ENCODE peak calls at places on chromosomes 5 and 9, in eight cellular contexts. M is RWPE1, D is upper lobe of right lung, W is cardiac muscle cell, I is bronchial epithelial cell, Q is spleen, L is WTC11, Z is Caco-2. O is an unnamed sample.

GRCh38 chr9:37995348-37995737 is 73.7 kb downstream of the SHB start:
- DNase-seq in M (no peak), D (no peak), W (no peak), I (no peak), Q (no peak), L (no peak), Z (no peak), O (no peak)

GRCh38 chr5:59466271-59466670 is 427.3 kb downstream of the PDE4D start:
- DNase-seq in M (no peak), D (no peak), W (peak; percentile 47), I (no peak), Q (no peak), L (no peak), Z (no peak), O (no peak)

GRCh38 chr5:145743396-145744061 is 91.6 kb downstream of the PRELID2 start:
- DNase-seq in M (no peak), D (no peak), W (no peak), I (no peak), Q (no peak), L (no peak), Z (no peak), O (no peak)

GRCh38 chr5:86617756-86618577 is at the start of gene COX7C:
- DNase-seq in M (peak; percentile 96), D (peak; percentile 86), W (peak; percentile 97), I (peak; percentile 97), Q (peak; percentile 92), L (peak; percentile 87), Z (peak; percentile 92), O (peak; percentile 94)

GRCh38 chr5:171336486-171337206 is 27.6 kb downstream of the TLX3 start:
- DNase-seq in M (peak; percentile 55), D (no peak), W (peak; percentile 67), I (peak; percentile 52), Q (peak; percentile 49), L (peak; percentile 51), Z (peak; percentile 50), O (no peak)

GRCh38 chr5:111733571-111733970 is 23.4 kb downstream of the NREP start:
- DNase-seq in M (no peak), D (no peak), W (no peak), I (no peak), Q (no peak), L (no peak), Z (no peak), O (no peak)

GRCh38 chr9:27362447-27363210 is 65.7 kb upstream of the EQTN start:
- DNase-seq in M (peak; percentile 69), D (no peak), W (no peak), I (peak; percentile 86), Q (no peak), L (no peak), Z (no peak), O (no peak)

GRCh38 chr5:23823521-23823920 is 316.1 kb downstream of the PRDM9 start:
- DNase-seq in M (no peak), D (no peak), W (no peak), I (no peak), Q (no peak), L (no peak), Z (no peak), O (no peak)

GRCh38 chr5:124289122-124289521 is 457.3 kb downstream of the ZNF608 start:
- DNase-seq in M (no peak), D (peak; percentile 78), W (peak; percentile 69), I (no peak), Q (no peak), L (no peak), Z (no peak), O (no peak)

GRCh38 chr9:126589349-126589748 is 24.4 kb upstream of the LMX1B start:
- DNase-seq in M (no peak), D (no peak), W (no peak), I (no peak), Q (no peak), L (no peak), Z (no peak), O (no peak)

GRCh38 chr5:73327908-73328455 is 120.6 kb downstream of the FOXD1 start:
- DNase-seq in M (peak; percentile 28), D (no peak), W (no peak), I (peak; percentile 74), Q (no peak), L (no peak), Z (no peak), O (no peak)

GRCh38 chr9:108830292-108830691 is 25.5 kb downstream of the ACTL7B start:
- DNase-seq in M (peak; percentile 57), D (no peak), W (no peak), I (peak; percentile 77), Q (no peak), L (no peak), Z (no peak), O (no peak)

GRCh38 chr5:81590498-81591384 is 160.2 kb downstream of the SSBP2 start:
- DNase-seq in M (no peak), D (no peak), W (peak; percentile 55), I (no peak), Q (no peak), L (no peak), Z (no peak), O (no peak)

GRCh38 chr9:116432051-116432450 is 255.1 kb upstream of the TRIM32 start:
- DNase-seq in M (no peak), D (no peak), W (no peak), I (no peak), Q (no peak), L (no peak), Z (no peak), O (no peak)

GRCh38 chr9:111622626-111623025 is 8.5 kb upstream of the DNAJC25 start:
- DNase-seq in M (peak; percentile 68), D (peak; percentile 68), W (no peak), I (peak; percentile 79), Q (no peak), L (no peak), Z (peak; percentile 29), O (no peak)

GRCh38 chr5:505946-506555 is 18.2 kb downstream of the SLC9A3 start:
- DNase-seq in M (no peak), D (no peak), W (no peak), I (no peak), Q (no peak), L (no peak), Z (peak; percentile 63), O (no peak)

GRCh38 chr9:114372971-114373591 is 14.7 kb downstream of the AKNA start:
- DNase-seq in M (no peak), D (peak; percentile 86), W (no peak), I (no peak), Q (peak; percentile 98), L (no peak), Z (no peak), O (no peak)

GRCh38 chr9:85741112-85741874 is 461 bp downstream of the AGTPBP1 start:
- DNase-seq in M (peak; percentile 38), D (peak; percentile 81), W (no peak), I (peak; percentile 26), Q (no peak), L (peak; percentile 61), Z (peak; percentile 51), O (no peak)

GRCh38 chr9:106920701-106921283 is 57.8 kb downstream of the ZNF462 start:
- DNase-seq in M (peak; percentile 42), D (no peak), W (no peak), I (peak; percentile 47), Q (no peak), L (no peak), Z (peak; percentile 70), O (no peak)

GRCh38 chr9:14652729-14653377 is 40.4 kb downstream of the ZDHHC21 start:
- DNase-seq in M (no peak), D (no peak), W (peak; percentile 44), I (peak; percentile 26), Q (no peak), L (no peak), Z (peak; percentile 31), O (no peak)

GRCh38 chr9:22005700-22006605 is 3.2 kb downstream of the CDKN2B start:
- DNase-seq in M (no peak), D (peak; percentile 52), W (no peak), I (no peak), Q (peak; percentile 72), L (peak; percentile 35), Z (no peak), O (peak; percentile 83)

DNA sequence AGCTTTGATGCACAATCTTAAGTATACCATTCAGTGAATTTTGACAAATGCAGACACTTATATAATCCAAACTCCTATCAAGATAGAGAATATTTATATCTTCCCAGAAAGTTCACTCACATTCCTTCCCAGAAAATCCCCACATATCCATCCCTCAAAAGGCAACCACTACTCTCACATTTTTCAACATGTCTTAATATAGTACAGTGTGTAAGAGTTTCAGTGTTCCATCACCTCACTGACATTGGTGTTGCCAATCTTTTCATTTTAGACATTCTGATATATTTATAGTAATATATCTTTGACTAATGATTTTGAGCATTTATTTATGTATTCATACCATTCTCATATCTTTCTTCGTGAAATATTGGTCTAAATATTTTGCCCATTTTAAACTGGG is 38.1 kb upstream of the JAK2 start:
- DNase-seq in M (no peak), D (no peak), W (no peak), I (no peak), Q (no peak), L (no peak), Z (no peak), O (no peak)
- TF ChIP-seq CTCF in M (no peak), D (no peak), W (no peak), I (no peak), Q (no peak), L (no peak), Z (no peak), O (no peak)

GRCh38 chr9:35972093-35972492 is 14.1 kb upstream of the OR2S2 start:
- DNase-seq in M (no peak), D (no peak), W (peak; percentile 19), I (no peak), Q (no peak), L (peak; percentile 73), Z (no peak), O (no peak)
- TF ChIP-seq CTCF in M (no peak), D (no peak), W (no peak), I (no peak), Q (no peak), L (no peak), Z (no peak), O (no peak)

DNA sequence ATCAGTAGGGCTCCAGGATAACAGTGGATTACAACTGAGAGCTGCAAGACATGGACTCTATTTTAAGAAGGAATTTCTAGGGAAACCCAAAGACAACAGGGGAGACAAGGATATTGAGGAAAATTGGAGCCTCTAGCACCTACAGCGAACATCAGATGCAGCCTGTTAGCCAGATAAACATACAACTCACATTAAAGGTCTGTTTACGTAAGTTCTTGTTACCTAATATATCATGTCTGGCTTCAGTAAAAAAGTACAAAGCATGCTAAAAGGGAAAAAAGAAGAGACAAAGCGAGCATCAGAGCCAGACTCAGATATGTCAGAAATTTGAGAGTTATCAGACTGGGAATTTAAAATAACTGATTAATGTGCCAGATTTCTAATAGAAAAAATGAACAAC is 17.2 kb downstream of the GNPDA1 start:
- DNase-seq in M (no peak), D (no peak), W (no peak), I (no peak), Q (no peak), L (no peak), Z (no peak), O (no peak)
- TF ChIP-seq CTCF in M (no peak), D (no peak), W (no peak), I (no peak), Q (no peak), L (no peak), Z (no peak), O (no peak)

DNA sequence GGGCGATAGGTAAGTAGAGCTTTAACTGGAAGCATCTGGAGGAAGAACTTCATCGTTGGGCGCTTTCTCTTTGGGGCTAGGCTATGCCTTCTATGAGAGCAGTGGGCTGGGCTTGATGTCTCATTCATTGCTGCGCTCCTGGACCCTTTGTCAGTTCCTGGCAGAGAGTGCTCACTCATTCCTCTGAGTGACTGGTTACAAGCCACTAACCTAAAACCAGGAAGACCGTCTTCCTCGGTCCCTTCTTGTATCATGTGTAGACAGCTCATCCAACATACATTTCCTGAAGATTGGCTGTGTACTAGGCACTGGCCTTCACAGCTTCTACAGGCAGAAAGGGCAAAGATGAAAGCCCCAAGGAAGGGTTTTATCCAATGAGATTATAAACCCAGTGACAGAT is 6.4 kb downstream of the SWI5 start:
- DNase-seq in M (no peak), D (no peak), W (no peak), I (no peak), Q (no peak), L (no peak), Z (no peak), O (no peak)
- TF ChIP-seq CTCF in M (no peak), D (no peak), W (no peak), I (no peak), Q (no peak), L (no peak), Z (no peak), O (no peak)

O was measured in osteocyte.